ENCODE peak calls at places on chromosomes 12 and 14, in six cellular contexts. E, U, D, C, M and A are unnamed samples.

GRCh38 chr14:85532570-85532969 is 2.6 kb downstream of the FLRT2 start:
- DNase-seq in E (no peak), M (no peak), U (no peak), C (no peak), D (no peak), A (no peak)

GRCh38 chr12:131536337-131536736 is 174.6 kb upstream of the SFSWAP start:
- DNase-seq in E (no peak), M (no peak), U (no peak), C (no peak), D (peak), A (no peak)

GRCh38 chr12:96225003-96225855 is 31.1 kb downstream of the ELK3 start:
- DNase-seq in D (no peak), C (no peak), M (no peak), U (no peak), E (no peak), A (peak)

GRCh38 chr14:50936882-50937281 is 7.4 kb downstream of the PYGL start:
- DNase-seq in M (no peak), D (no peak), U (no peak), E (no peak), C (no peak), A (no peak)

GRCh38 chr14:101876539-101876938 is 87.8 kb upstream of the DYNC1H1 start:
- DNase-seq in M (no peak), D (peak), U (no peak), C (peak), E (no peak), A (no peak)

GRCh38 chr14:91399868-91400640 is 17.6 kb downstream of the CCDC88C start:
- DNase-seq in E (no peak), M (no peak), C (no peak), U (no peak), D (no peak), A (no peak)

GRCh38 chr14:25150934-25151790 is 101.2 kb upstream of the STXBP6 start:
- DNase-seq in M (no peak), E (no peak), U (peak), C (peak), D (no peak), A (no peak)

GRCh38 chr12:27193854-27194544 is 50.1 kb upstream of the STK38L start:
- DNase-seq in U (peak), D (no peak), C (peak), M (no peak), E (no peak), A (no peak)

GRCh38 chr12:54160050-54160449 is 28.7 kb downstream of the SMUG1 start:
- DNase-seq in D (no peak), U (no peak), M (no peak), E (no peak), C (no peak), A (no peak)

GRCh38 chr12:49811136-49811535 is 17.1 kb downstream of the NCKAP5L start:
- DNase-seq in M (no peak), U (no peak), D (no peak), E (no peak), C (no peak), A (no peak)

GRCh38 chr12:15044461-15044860 is 71.6 kb downstream of the PDE6H start:
- DNase-seq in M (no peak), C (no peak), E (no peak), D (no peak), U (no peak), A (no peak)

GRCh38 chr12:131928080-131928764 is 854 bp upstream of the PUS1 start:
- DNase-seq in C (no peak), U (no peak), E (no peak), M (no peak), D (no peak), A (no peak)

GRCh38 chr14:74404435-74404834 is 21.6 kb downstream of the SYNDIG1L start:
- DNase-seq in C (no peak), E (no peak), M (no peak), U (no peak), D (no peak), A (no peak)

GRCh38 chr12:47820631-47821345 is 1.1 kb upstream of the HDAC7 start:
- DNase-seq in E (peak), M (peak), U (peak), C (peak), D (no peak), A (peak)

GRCh38 chr14:23392613-23393012 is 15.5 kb downstream of the MYH6 start:
- DNase-seq in M (no peak), E (no peak), U (no peak), D (no peak), C (no peak), A (no peak)

GRCh38 chr12:70648831-70649230 is 11.6 kb upstream of the PTPRB start:
- DNase-seq in M (no peak), E (no peak), C (no peak), U (peak), D (no peak), A (no peak)

GRCh38 chr14:88342980-88343379 is 19.9 kb upstream of the KCNK10 start:
- DNase-seq in C (no peak), E (no peak), D (no peak), M (no peak), U (no peak), A (no peak)

GRCh38 chr12:113485330-113485729 is 13.7 kb upstream of the LHX5 start:
- DNase-seq in E (no peak), D (no peak), C (no peak), U (no peak), M (no peak), A (no peak)

GRCh38 chr12:84627582-84627981 is 285.0 kb downstream of the SLC6A15 start:
- DNase-seq in M (no peak), U (no peak), C (no peak), E (no peak), D (no peak), A (no peak)

GRCh38 chr14:74502236-74503019 is 8.9 kb downstream of the ISCA2 start:
- DNase-seq in C (no peak), U (peak), M (peak), E (peak), D (no peak), A (no peak)

GRCh38 chr14:55843718-55844403 is 263.9 kb downstream of the KTN1 start:
- DNase-seq in U (peak), D (no peak), C (no peak), M (no peak), E (no peak), A (no peak)
- TF ChIP-seq CTCF in U (no peak), D (no peak), C (no peak), M (peak), E (no peak), A (no peak)

GRCh38 chr12:7144414-7145120 is 14.4 kb downstream of the CLSTN3 start:
- DNase-seq in E (no peak), M (no peak), C (no peak), D (no peak), U (peak), A (no peak)
- TF ChIP-seq CTCF in E (peak), M (peak), C (peak), D (peak), U (peak), A (peak)

DNA sequence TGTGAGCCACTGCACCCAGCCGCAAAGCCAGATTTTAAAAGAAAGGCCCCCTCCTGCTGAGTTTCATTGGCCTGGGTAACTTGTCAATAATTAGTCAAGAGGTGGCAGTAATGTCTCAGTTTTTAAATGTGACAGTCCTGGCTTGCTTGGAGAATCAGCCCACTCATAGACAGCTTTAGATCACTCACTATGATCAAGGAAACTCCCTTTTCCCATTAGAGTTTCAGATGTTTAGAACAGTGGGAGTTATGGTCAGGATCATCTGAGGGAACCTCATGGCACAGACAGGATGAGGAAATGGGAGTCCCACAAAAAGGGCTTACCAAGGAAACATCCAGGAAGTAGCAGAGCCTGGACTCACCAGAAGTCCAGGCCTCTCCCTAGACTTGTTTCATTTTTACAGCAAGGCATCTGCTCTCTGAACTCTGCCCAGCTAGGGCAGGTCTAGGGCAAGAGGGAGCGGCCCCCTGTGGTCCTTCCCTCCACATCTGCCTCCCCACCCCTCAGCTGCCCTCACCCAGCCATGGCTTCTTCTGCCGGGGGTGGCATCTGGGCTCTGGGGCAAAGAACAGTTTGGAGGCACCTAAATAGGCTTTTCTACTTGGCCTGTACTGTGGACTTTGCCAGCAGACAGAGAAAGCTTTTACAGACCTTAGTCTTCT is 11.2 kb downstream of the BCL2L14 start:
- DNase-seq in M (peak), E (no peak), U (peak), D (no peak), C (no peak), A (no peak)
- TF ChIP-seq CTCF in M (no peak), E (no peak), U (no peak), D (no peak), C (no peak), A (no peak)

DNA sequence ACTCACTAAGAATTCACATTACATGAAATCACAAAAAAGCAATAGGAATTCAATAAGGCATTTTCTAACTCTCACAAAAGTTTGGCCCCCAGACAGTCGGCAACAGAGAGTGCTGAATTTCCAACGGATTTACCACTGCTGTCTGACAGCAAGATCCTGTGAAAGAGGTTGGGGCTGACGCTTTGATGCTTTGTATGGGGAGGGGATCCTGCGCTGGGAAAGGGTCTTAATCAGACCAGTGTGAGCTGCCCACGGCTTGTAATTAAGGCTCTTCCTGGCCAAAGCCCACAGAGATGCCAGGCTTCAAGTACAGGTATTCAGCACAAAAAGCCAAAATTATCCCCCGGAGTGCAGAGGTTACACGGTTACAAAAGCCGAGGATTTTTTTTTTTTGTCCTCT is 66.8 kb upstream of the TMCC3 start:
- DNase-seq in U (no peak), M (no peak), C (no peak), E (no peak), D (no peak), A (no peak)
- TF ChIP-seq CTCF in U (no peak), M (no peak), C (no peak), E (no peak), D (no peak), A (no peak)

GRCh38 chr14:106606936-106607335 is 1080.6 kb downstream of the TMEM121 start:
- DNase-seq in M (no peak), U (no peak), D (no peak), C (no peak), E (no peak), A (no peak)

GRCh38 chr14:106610691-106611090 is 1084.3 kb downstream of the TMEM121 start:
- DNase-seq in C (no peak), U (no peak), D (no peak), M (no peak), E (no peak), A (no peak)

GRCh38 chr14:106605548-106606448 is 1079.4 kb downstream of the TMEM121 start:
- DNase-seq in C (no peak), M (no peak), U (no peak), D (peak), E (peak), A (no peak)
- TF ChIP-seq CTCF in C (peak), M (no peak), U (no peak), D (peak), E (no peak), A (no peak)

DNA sequence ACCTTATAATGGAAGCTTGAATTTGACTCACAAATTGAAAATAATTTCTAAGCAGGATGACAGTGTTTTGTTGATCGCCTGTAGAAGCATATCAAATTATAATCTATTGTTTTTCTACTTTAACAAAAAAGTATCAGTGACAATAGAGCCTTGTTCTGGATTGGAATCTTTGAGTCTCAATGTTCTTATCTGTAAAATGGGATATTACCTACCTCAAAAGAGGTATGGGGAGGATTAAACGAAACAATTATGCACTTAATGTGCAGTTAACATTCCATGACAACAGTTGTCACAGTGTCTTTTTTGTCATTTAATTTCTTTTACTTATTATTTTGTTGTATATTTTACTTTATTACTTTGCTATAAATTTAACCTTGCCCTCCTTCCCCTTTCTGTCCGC is 1.1 kb downstream of the RTRAF start:
- DNase-seq in U (no peak), M (no peak), C (no peak), D (no peak), E (no peak), A (no peak)
- TF ChIP-seq CTCF in U (no peak), M (no peak), C (no peak), D (no peak), E (no peak), A (no peak)